ENCODE peak calls at places on chromosomes 6 and 20, in seven cellular contexts. A is activated CD4-positive, alpha-beta T cell treated with anti-CD3 and anti-CD28 coated beads, Interleukin-2, amount 10 ng/mL, durations not matched to agents 7 days and 5 days; T is mucosa of gallbladder; K is hypothalamus; U is HTR-8/SVneo; X is endothelial cell of umbilical vein; Z is glutamatergic neuron. E is an unnamed sample.
A peak's percentile ranks its signal among the peaks of the same experiment; 100 is the strongest.

GRCh38 chr6:38080889-38081288 is 261.4 kb downstream of the ZFAND3 start:
- DNase-seq in A (no peak), T (no peak), K (no peak), U (no peak), X (peak; percentile 43), Z (no peak), E (no peak)

GRCh38 chr20:14948416-14948815 is 611.0 kb upstream of the FLRT3 start:
- DNase-seq in A (no peak), T (no peak), K (peak; percentile 3), U (no peak), X (peak; percentile 9), Z (no peak), E (no peak)

GRCh38 chr6:137873273-137873762 is 6.3 kb downstream of the TNFAIP3 start:
- DNase-seq in A (peak; percentile 49), T (peak; percentile 83), K (peak; percentile 15), U (no peak), X (peak; percentile 88), Z (no peak), E (no peak)

GRCh38 chr20:61253264-61253639 is 1.2 kb downstream of the CDH4 start:
- DNase-seq in A (no peak), T (no peak), K (peak; percentile 24), U (peak; percentile 81), X (no peak), Z (peak; percentile 69), E (no peak)

GRCh38 chr6:27294409-27294808 is 17.7 kb downstream of the POM121L2 start:
- DNase-seq in A (no peak), T (no peak), K (no peak), U (no peak), X (no peak), Z (no peak), E (no peak)

GRCh38 chr20:15902493-15902892 is 670.8 kb downstream of the KIF16B start:
- DNase-seq in A (no peak), T (no peak), K (no peak), U (no peak), X (peak; percentile 23), Z (peak; percentile 54), E (no peak)

GRCh38 chr20:44724423-44725091 is 9.4 kb downstream of the CCN5 start:
- DNase-seq in A (no peak), T (no peak), K (no peak), U (no peak), X (no peak), Z (no peak), E (no peak)

GRCh38 chr6:16316741-16317251 is 78.4 kb downstream of the GMPR start:
- DNase-seq in A (peak; percentile 58), T (no peak), K (peak; percentile 16), U (peak; percentile 58), X (peak; percentile 32), Z (peak; percentile 44), E (no peak)

E was measured in smooth muscle cell of the brain vasculature.